ENCODE peak calls at places on chromosomes 6 and 20, in five cellular contexts. One of them, this sample, is unnamed.

GRCh38 chr6:4809999-4810918 is 34.1 kb downstream of the CDYL start:
- DNase-seq in neuronal stem cell: no peak
- DNase-seq in H9: no peak
- DNase-seq in mesenchymal stem cell: peak
- DNase-seq in H1: no peak
- DNase-seq in this sample: peak

GRCh38 chr20:43138061-43138860 is 51.4 kb downstream of the PTPRT start:
- DNase-seq in neuronal stem cell: no peak
- DNase-seq in H1: no peak
- DNase-seq in H9: no peak
- DNase-seq in mesenchymal stem cell: no peak
- DNase-seq in this sample: no peak

GRCh38 chr6:17485181-17485580 is 91.8 kb downstream of the CAP2 start:
- DNase-seq in H1: peak
- DNase-seq in H9: no peak
- DNase-seq in neuronal stem cell: no peak
- DNase-seq in mesenchymal stem cell: no peak
- DNase-seq in this sample: no peak

GRCh38 chr6:89830385-89830809 is 717 bp downstream of the CASP8AP2 start:
- DNase-seq in H9: no peak
- DNase-seq in mesenchymal stem cell: no peak
- DNase-seq in H1: no peak
- DNase-seq in neuronal stem cell: no peak
- DNase-seq in this sample: no peak

GRCh38 chr20:62675156-62675871 is 33.0 kb downstream of the SLCO4A1 start:
- DNase-seq in H1: no peak
- DNase-seq in H9: no peak
- DNase-seq in neuronal stem cell: no peak
- DNase-seq in mesenchymal stem cell: no peak
- DNase-seq in this sample: peak

GRCh38 chr6:132446136-132446535 is 44.9 kb upstream of the MOXD1 start:
- DNase-seq in H1: no peak
- DNase-seq in neuronal stem cell: no peak
- DNase-seq in mesenchymal stem cell: no peak
- DNase-seq in H9: no peak
- DNase-seq in this sample: no peak

GRCh38 chr6:156585859-156586258 is 191.3 kb upstream of the ARID1B start:
- DNase-seq in H1: no peak
- DNase-seq in mesenchymal stem cell: no peak
- DNase-seq in H9: no peak
- DNase-seq in neuronal stem cell: no peak
- DNase-seq in this sample: no peak

GRCh38 chr6:44559486-44560270 is 172.2 kb downstream of the CDC5L start:
- DNase-seq in neuronal stem cell: no peak
- DNase-seq in mesenchymal stem cell: no peak
- DNase-seq in H1: no peak
- DNase-seq in H9: no peak
- DNase-seq in this sample: no peak

GRCh38 chr20:54293526-54293925 is 85.6 kb downstream of the PFDN4 start:
- DNase-seq in neuronal stem cell: no peak
- DNase-seq in H1: no peak
- DNase-seq in H9: no peak
- DNase-seq in mesenchymal stem cell: no peak
- DNase-seq in this sample: no peak

GRCh38 chr6:101666256-101666655 is 272.7 kb downstream of the GRIK2 start:
- DNase-seq in H9: no peak
- DNase-seq in neuronal stem cell: no peak
- DNase-seq in H1: no peak
- DNase-seq in mesenchymal stem cell: no peak
- DNase-seq in this sample: no peak

GRCh38 chr20:3248167-3248992 is 9.4 kb upstream of the SLC4A11 start:
- DNase-seq in H9: peak
- DNase-seq in neuronal stem cell: peak
- DNase-seq in mesenchymal stem cell: peak
- DNase-seq in H1: peak
- DNase-seq in this sample: peak

GRCh38 chr6:1561355-1561754 is 48.4 kb upstream of the FOXC1 start:
- DNase-seq in neuronal stem cell: no peak
- DNase-seq in H9: no peak
- DNase-seq in mesenchymal stem cell: no peak
- DNase-seq in H1: no peak
- DNase-seq in this sample: peak

GRCh38 chr6:1558388-1558787 is 51.3 kb upstream of the FOXC1 start:
- DNase-seq in H9: no peak
- DNase-seq in H1: peak
- DNase-seq in neuronal stem cell: no peak
- DNase-seq in mesenchymal stem cell: no peak
- DNase-seq in this sample: no peak

GRCh38 chr6:1560281-1561058 is 49.2 kb upstream of the FOXC1 start:
- DNase-seq in H1: no peak
- DNase-seq in neuronal stem cell: no peak
- DNase-seq in mesenchymal stem cell: no peak
- DNase-seq in H9: no peak
- DNase-seq in this sample: no peak

GRCh38 chr6:1562171-1562955 is 47.4 kb upstream of the FOXC1 start:
- DNase-seq in H9: no peak
- DNase-seq in neuronal stem cell: no peak
- DNase-seq in mesenchymal stem cell: no peak
- DNase-seq in H1: no peak
- DNase-seq in this sample: no peak
- H3K4me2 ChIP-seq in H9: no peak
- H3K4me2 ChIP-seq in neuronal stem cell: no peak
- H3K4me2 ChIP-seq in mesenchymal stem cell: no peak
- H3K4me2 ChIP-seq in H1: no peak
- H3K4me2 ChIP-seq in this sample: no peak

GRCh38 chr6:137471951-137472350 is 22.2 kb downstream of the OLIG3 start:
- DNase-seq in H1: no peak
- DNase-seq in H9: no peak
- DNase-seq in neuronal stem cell: no peak
- DNase-seq in mesenchymal stem cell: no peak
- DNase-seq in this sample: no peak

GRCh38 chr6:137472738-137473137 is 21.5 kb downstream of the OLIG3 start:
- DNase-seq in mesenchymal stem cell: no peak
- DNase-seq in neuronal stem cell: no peak
- DNase-seq in H9: no peak
- DNase-seq in H1: no peak
- DNase-seq in this sample: no peak

GRCh38 chr6:137475103-137475502 is 19.1 kb downstream of the OLIG3 start:
- DNase-seq in neuronal stem cell: no peak
- DNase-seq in H9: no peak
- DNase-seq in mesenchymal stem cell: no peak
- DNase-seq in H1: no peak
- DNase-seq in this sample: peak

GRCh38 chr6:137471497-137471896 is 22.7 kb downstream of the OLIG3 start:
- DNase-seq in mesenchymal stem cell: no peak
- DNase-seq in H9: no peak
- DNase-seq in H1: no peak
- DNase-seq in neuronal stem cell: no peak
- DNase-seq in this sample: no peak

GRCh38 chr6:137473651-137474050 is 20.5 kb downstream of the OLIG3 start:
- DNase-seq in neuronal stem cell: peak
- DNase-seq in H1: no peak
- DNase-seq in H9: no peak
- DNase-seq in mesenchymal stem cell: no peak
- DNase-seq in this sample: no peak
- H2BK12ac ChIP-seq in neuronal stem cell: no peak
- H2BK12ac ChIP-seq in H1: no peak
- H2BK12ac ChIP-seq in H9: no peak
- H2BK12ac ChIP-seq in mesenchymal stem cell: no peak
- H2BK12ac ChIP-seq in this sample: no peak

GRCh38 chr6:85771925-85772430 is 129.3 kb upstream of the SYNCRIP start:
- DNase-seq in H9: no peak
- DNase-seq in H1: no peak
- DNase-seq in mesenchymal stem cell: no peak
- DNase-seq in neuronal stem cell: no peak
- DNase-seq in this sample: no peak
- H3K4me2 ChIP-seq in H9: no peak
- H3K4me2 ChIP-seq in H1: peak
- H3K4me2 ChIP-seq in mesenchymal stem cell: no peak
- H3K4me2 ChIP-seq in neuronal stem cell: no peak
- H3K4me2 ChIP-seq in this sample: no peak

DNA sequence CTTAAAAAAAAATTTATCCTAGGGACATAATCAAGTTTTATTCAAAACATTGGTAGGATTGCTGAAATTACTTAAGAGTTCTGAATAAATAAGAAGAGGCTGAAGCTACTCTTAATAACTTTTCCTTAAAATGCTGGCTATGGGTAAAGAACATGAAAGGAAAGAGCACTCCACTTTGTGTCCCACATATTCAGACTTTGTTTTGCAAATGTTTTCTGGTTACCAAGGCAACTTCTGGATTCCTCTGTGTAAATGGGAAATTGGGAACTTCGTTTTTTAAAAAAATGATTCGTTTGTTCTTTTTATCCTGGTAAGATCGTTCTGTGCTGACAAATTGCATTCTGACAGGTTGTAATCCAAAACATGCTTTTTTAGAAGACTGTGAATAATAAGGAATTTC is 115.0 kb downstream of the KIF6 start:
- DNase-seq in H1: no peak
- DNase-seq in neuronal stem cell: no peak
- DNase-seq in H9: no peak
- DNase-seq in mesenchymal stem cell: peak
- DNase-seq in this sample: peak
- H2BK12ac ChIP-seq in H1: no peak
- H2BK12ac ChIP-seq in neuronal stem cell: no peak
- H2BK12ac ChIP-seq in H9: no peak
- H2BK12ac ChIP-seq in mesenchymal stem cell: no peak
- H2BK12ac ChIP-seq in this sample: no peak

DNA sequence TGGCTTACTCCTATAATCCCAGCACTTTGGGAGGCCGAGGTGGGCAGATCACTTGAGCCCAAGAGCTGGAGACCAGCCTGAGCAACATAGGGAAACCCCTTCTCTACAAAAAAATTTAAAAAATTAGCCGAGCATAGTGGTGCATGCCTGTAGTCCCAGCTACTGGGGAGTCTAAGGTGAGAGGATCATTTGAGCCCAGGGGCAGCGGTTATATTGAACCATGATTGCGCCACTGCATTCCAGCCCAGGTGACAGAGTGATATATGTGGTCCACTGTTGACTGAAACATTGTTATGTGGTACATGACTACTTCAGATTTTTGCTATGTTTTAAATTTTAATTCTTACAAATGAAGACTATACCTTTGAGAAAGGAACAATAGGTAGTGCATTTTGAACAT is 35.7 kb downstream of the MAPK14 start:
- DNase-seq in mesenchymal stem cell: no peak
- DNase-seq in H9: no peak
- DNase-seq in H1: no peak
- DNase-seq in neuronal stem cell: no peak
- DNase-seq in this sample: peak
- H3K4me2 ChIP-seq in mesenchymal stem cell: no peak
- H3K4me2 ChIP-seq in H9: no peak
- H3K4me2 ChIP-seq in H1: no peak
- H3K4me2 ChIP-seq in neuronal stem cell: no peak
- H3K4me2 ChIP-seq in this sample: no peak

GRCh38 chr6:40082278-40083043 is 148.2 kb upstream of the MOCS1 start:
- DNase-seq in mesenchymal stem cell: no peak
- DNase-seq in H1: no peak
- DNase-seq in neuronal stem cell: no peak
- DNase-seq in H9: no peak
- DNase-seq in this sample: peak

DNA sequence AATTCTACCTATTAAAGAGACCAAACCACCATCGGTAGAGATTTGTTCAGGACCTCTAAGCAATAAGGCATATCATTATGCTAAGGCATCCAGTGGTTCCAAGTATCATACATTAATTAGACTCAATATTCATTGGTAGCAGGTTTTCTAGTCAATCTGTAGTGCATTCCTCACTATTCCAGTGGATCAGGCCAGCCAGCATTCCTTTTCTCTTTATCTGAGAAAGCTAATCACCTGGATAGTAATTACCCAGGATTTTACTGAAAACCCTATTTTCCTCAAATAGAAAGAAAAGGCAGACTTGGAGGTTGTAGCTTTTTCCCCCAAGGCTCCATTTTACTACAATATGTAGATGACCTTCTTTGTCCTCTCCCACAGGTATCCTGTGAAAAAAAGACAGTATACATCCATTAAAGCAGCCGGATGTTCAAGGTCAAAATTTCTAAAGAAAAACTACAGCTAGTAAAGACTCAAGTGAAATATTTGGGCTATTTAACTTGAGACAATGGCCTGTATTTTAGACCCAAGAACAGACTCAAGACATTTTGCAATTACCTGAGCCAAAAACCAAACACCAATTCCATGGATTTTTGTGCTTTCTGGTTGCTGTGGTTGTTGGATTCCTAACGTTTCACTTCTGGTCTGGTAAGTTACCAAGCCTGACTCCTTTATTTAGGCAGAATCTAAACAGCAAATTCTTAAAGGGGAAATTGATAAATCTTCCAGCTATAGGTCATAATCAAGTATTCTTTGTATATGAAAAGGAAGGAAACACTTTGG is 149.1 kb upstream of the MOCS1 start:
- DNase-seq in H1: no peak
- DNase-seq in H9: no peak
- DNase-seq in mesenchymal stem cell: no peak
- DNase-seq in neuronal stem cell: no peak
- DNase-seq in this sample: peak
- H2BK12ac ChIP-seq in H1: no peak
- H2BK12ac ChIP-seq in H9: no peak
- H2BK12ac ChIP-seq in mesenchymal stem cell: no peak
- H2BK12ac ChIP-seq in neuronal stem cell: no peak
- H2BK12ac ChIP-seq in this sample: no peak

GRCh38 chr6:149545258-149545753 is 537 bp downstream of the PPIL4 start:
- DNase-seq in neuronal stem cell: peak
- DNase-seq in H9: peak
- DNase-seq in mesenchymal stem cell: peak
- DNase-seq in H1: no peak
- DNase-seq in this sample: peak

GRCh38 chr6:149545754-149546471 is at the start of gene PPIL4:
- DNase-seq in H1: peak
- DNase-seq in neuronal stem cell: peak
- DNase-seq in mesenchymal stem cell: peak
- DNase-seq in H9: peak
- DNase-seq in this sample: peak

GRCh38 chr6:149541139-149541538 is 4.7 kb downstream of the PPIL4 start:
- DNase-seq in neuronal stem cell: no peak
- DNase-seq in H9: no peak
- DNase-seq in H1: no peak
- DNase-seq in mesenchymal stem cell: no peak
- DNase-seq in this sample: no peak

GRCh38 chr6:149544646-149545257 is 1.1 kb downstream of the PPIL4 start:
- DNase-seq in H9: no peak
- DNase-seq in H1: no peak
- DNase-seq in neuronal stem cell: no peak
- DNase-seq in mesenchymal stem cell: no peak
- DNase-seq in this sample: peak
- H3K4me2 ChIP-seq in H9: peak
- H3K4me2 ChIP-seq in H1: peak
- H3K4me2 ChIP-seq in neuronal stem cell: peak
- H3K4me2 ChIP-seq in mesenchymal stem cell: peak
- H3K4me2 ChIP-seq in this sample: peak

GRCh38 chr6:14953806-14954205 is 292.1 kb upstream of the JARID2 start:
- DNase-seq in neuronal stem cell: no peak
- DNase-seq in H9: no peak
- DNase-seq in mesenchymal stem cell: no peak
- DNase-seq in H1: no peak
- DNase-seq in this sample: no peak
- H2BK12ac ChIP-seq in neuronal stem cell: peak
- H2BK12ac ChIP-seq in H9: no peak
- H2BK12ac ChIP-seq in mesenchymal stem cell: no peak
- H2BK12ac ChIP-seq in H1: peak
- H2BK12ac ChIP-seq in this sample: no peak